ENCODE peak calls at places on chromosome 20, in four cellular contexts. C is CD8-positive, alpha-beta T cell; N is left ventricle myocardium inferior; I is glutamatergic neuron. R is an unnamed sample.

GRCh38 chr20:19628570-19629134 is 129.4 kb upstream of the RIN2 start:
- DNase-seq in C (peak), I (peak), N (no peak), R (peak)

GRCh38 chr20:30376767-30377658 is 880.5 kb upstream of the DEFB115 start:
- DNase-seq in C (peak), N (peak), I (peak), R (no peak)

GRCh38 chr20:61311656-61312387 is 59.8 kb downstream of the CDH4 start:
- DNase-seq in I (no peak), C (no peak), N (no peak), R (no peak)

GRCh38 chr20:49262444-49262843 is 15.4 kb downstream of the ZNFX1 start:
- DNase-seq in N (no peak), I (no peak), C (no peak), R (no peak)

GRCh38 chr20:5402903-5403531 is 86.3 kb upstream of the PROKR2 start:
- DNase-seq in I (peak), N (no peak), C (no peak), R (peak)

GRCh38 chr20:19588731-19589130 is 169.3 kb upstream of the RIN2 start:
- DNase-seq in C (no peak), N (no peak), I (no peak), R (no peak)

GRCh38 chr20:57857118-57857517 is 147.3 kb upstream of the PMEPA1 start:
- DNase-seq in N (no peak), I (no peak), C (no peak), R (no peak)

GRCh38 chr20:137668-138131 is 4.7 kb upstream of the DEFB126 start:
- DNase-seq in I (no peak), C (no peak), N (no peak), R (no peak)

GRCh38 chr20:57220187-57221165 is 46.0 kb downstream of the BMP7 start:
- DNase-seq in C (no peak), I (no peak), N (no peak), R (no peak)

GRCh38 chr20:46406986-46407670 is 713 bp upstream of the ELMO2 start:
- DNase-seq in N (peak), C (peak), I (no peak), R (no peak)

GRCh38 chr20:11195899-11196558 is 522.2 kb upstream of the JAG1 start:
- DNase-seq in I (no peak), N (no peak), C (no peak), R (no peak)

GRCh38 chr20:51342510-51343236 is 199.8 kb downstream of the NFATC2 start:
- DNase-seq in C (no peak), N (no peak), I (no peak), R (no peak)

GRCh38 chr20:51348866-51349265 is 193.7 kb downstream of the NFATC2 start:
- DNase-seq in C (no peak), I (no peak), N (no peak), R (no peak)

GRCh38 chr20:51346686-51347485 is 195.6 kb downstream of the NFATC2 start:
- DNase-seq in I (no peak), C (no peak), N (no peak), R (no peak)

GRCh38 chr20:51347871-51348270 is 194.6 kb downstream of the NFATC2 start:
- DNase-seq in I (no peak), C (no peak), N (no peak), R (no peak)

GRCh38 chr20:51345601-51346101 is 196.9 kb downstream of the NFATC2 start:
- DNase-seq in I (no peak), C (no peak), N (no peak), R (no peak)
- TF ChIP-seq CTCF in I (no peak), C (no peak), N (no peak), R (no peak)

GRCh38 chr20:13338999-13339411 is 117.9 kb downstream of the ISM1 start:
- DNase-seq in I (no peak), N (no peak), C (no peak), R (no peak)
- TF ChIP-seq CTCF in I (no peak), N (no peak), C (no peak), R (no peak)

GRCh38 chr20:45070932-45071632 is 29.8 kb downstream of the KCNS1 start:
- DNase-seq in I (no peak), N (no peak), C (no peak), R (no peak)
- TF ChIP-seq CTCF in I (no peak), N (no peak), C (no peak), R (no peak)

DNA sequence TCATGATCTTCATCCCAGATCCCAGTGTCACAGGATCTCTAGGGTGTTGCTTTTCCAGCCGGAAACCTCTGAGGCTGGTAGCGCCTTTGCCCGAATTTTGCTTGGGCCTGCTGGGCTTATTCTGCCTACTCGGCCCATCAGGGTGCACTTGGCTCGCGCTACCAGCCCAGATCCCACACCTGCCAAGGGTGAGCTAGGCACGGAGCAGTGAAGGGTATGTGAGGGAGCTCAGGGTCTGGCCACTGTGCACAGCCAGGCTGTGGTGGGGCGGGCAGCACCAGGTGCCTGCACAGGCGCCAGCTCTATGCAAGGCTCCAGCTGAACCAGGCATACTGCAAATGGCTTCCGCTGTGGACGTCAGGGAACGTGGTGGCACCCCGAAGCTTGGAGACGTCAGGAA is 693.4 kb upstream of the FLRT3 start:
- DNase-seq in C (no peak), I (no peak), N (no peak), R (no peak)
- TF ChIP-seq CTCF in C (no peak), I (no peak), N (no peak), R (no peak)

GRCh38 chr20:4154958-4155411 is 139.6 kb upstream of the RNF24 start:
- DNase-seq in C (no peak), N (no peak), I (no peak), R (no peak)
- TF ChIP-seq CTCF in C (no peak), N (no peak), I (no peak), R (no peak)

GRCh38 chr20:62368629-62369507 is 1.8 kb upstream of the LAMA5 start:
- DNase-seq in I (peak), N (no peak), C (no peak), R (no peak)
- TF ChIP-seq CTCF in I (peak), N (peak), C (no peak), R (peak)

DNA sequence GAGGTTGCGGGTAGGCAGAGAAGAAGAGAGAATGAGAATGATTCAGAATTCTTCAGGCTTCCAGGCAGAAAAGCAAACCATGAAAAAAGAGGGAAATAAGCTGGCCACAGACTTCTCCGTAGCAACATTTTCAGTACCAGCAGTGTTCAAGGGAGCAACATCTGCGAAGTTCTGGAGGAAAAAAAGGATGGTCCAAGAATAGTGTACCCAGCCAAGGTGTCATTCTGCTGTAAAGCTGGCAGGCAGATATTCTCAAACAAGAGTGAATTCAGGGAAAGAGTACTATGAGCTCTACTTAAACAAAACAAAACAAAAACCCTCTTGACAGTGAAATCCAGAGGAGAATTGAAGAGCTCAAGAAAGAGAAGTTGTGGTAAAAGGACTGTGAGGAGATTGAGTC is 86.4 kb downstream of the ATRN start:
- DNase-seq in N (no peak), C (no peak), I (no peak), R (no peak)
- TF ChIP-seq CTCF in N (no peak), C (no peak), I (no peak), R (no peak)

DNA sequence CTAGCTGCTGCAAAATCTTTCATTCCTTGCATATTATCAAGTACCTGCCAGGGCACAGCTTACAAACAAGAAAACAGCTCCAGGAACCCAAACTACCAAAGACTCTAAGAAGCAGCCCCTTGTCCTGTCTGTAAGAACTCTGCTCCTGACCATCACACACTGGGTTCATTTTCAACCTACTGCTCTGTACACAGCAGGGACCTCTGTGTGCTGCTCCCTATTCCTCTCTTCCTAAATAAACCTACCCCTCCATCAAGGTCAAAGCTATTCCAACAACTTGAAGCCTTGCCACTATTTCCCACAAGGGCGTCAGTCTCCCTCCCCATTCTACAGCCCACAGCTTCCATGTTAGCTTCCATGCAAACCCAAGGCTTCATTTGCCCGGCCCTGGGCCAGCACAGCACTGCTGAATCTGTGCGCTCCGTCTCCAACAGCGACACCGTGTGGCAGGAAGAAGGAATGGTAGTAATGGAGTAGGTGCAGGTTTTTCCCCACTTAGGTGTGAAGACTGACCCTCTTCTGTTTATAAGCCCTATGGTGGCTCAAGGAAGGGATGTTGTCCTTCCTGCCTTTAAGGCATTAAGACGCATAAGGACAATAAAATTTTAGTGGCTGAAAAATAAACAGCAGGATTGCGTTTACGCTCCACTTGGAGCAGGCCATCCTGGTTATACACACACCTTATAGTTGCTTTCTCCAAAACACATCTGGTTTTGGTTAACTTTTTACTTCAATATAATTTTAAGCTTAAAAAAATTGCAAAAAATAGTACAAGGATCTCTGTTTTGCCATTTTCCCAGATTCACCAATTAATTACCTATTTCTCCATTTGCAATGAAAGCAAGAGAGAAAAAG is 115.2 kb upstream of the NXT1 start:
- DNase-seq in C (no peak), I (peak), N (peak), R (peak)
- TF ChIP-seq CTCF in C (peak), I (peak), N (peak), R (peak)